ENCODE peak calls at places on chromosomes 13 and 19, in nine cellular contexts. U is esophagus squamous epithelium; H is A549; J is GM10248; I is fibroblast of lung; N is CD4-positive, alpha-beta T cell; O is tibial artery; F is IMR-90; E is left ventricle myocardium inferior. V is an unnamed sample.
A peak's percentile ranks its signal among the peaks of the same experiment; 100 is the strongest.

GRCh38 chr19:48102870-48103751 is 7.5 kb downstream of the PLA2G4C start:
- DNase-seq in U (no peak), H (peak; percentile 85), J (no peak), I (peak; percentile 35), N (no peak), O (no peak), F (peak; percentile 49), E (no peak), V (no peak)

GRCh38 chr19:17348700-17349099 is 11.3 kb downstream of the GTPBP3 start:
- DNase-seq in U (no peak), H (peak; percentile 43), J (no peak), I (peak; percentile 45), N (no peak), O (peak; percentile 75), F (peak; percentile 53), E (peak; percentile 66), V (peak; percentile 72)

GRCh38 chr19:45498411-45499195 is at the start of gene PPM1N:
- DNase-seq in U (no peak), H (no peak), J (peak; percentile 60), I (no peak), N (peak; percentile 42), O (no peak), F (peak; percentile 17), E (no peak), V (peak; percentile 24)

GRCh38 chr19:1582201-1582600 is 10.5 kb downstream of the MBD3 start:
- DNase-seq in U (no peak), H (no peak), J (no peak), I (no peak), N (no peak), O (no peak), F (no peak), E (no peak), V (no peak)

GRCh38 chr19:42154471-42155323 is 22.5 kb upstream of the POU2F2 start:
- DNase-seq in U (no peak), H (no peak), J (peak; percentile 54), I (no peak), N (no peak), O (no peak), F (no peak), E (no peak), V (no peak)

GRCh38 chr19:7478173-7478842 is 10.5 kb downstream of the PEX11G start:
- DNase-seq in U (no peak), H (no peak), J (no peak), I (no peak), N (no peak), O (no peak), F (no peak), E (no peak), V (no peak)

GRCh38 chr13:48891586-48891985 is 84.1 kb upstream of the FNDC3A start:
- DNase-seq in U (no peak), H (no peak), J (no peak), I (peak; percentile 37), N (no peak), O (no peak), F (peak; percentile 72), E (no peak), V (no peak)

GRCh38 chr13:110652755-110653154 is 37.4 kb downstream of the NAXD start:
- DNase-seq in U (no peak), H (no peak), J (no peak), I (no peak), N (no peak), O (no peak), F (no peak), E (no peak), V (no peak)

GRCh38 chr13:27161980-27162379 is 9.6 kb downstream of the USP12 start:
- DNase-seq in U (no peak), H (no peak), J (no peak), I (peak; percentile 25), N (no peak), O (no peak), F (peak; percentile 35), E (no peak), V (no peak)

GRCh38 chr19:15701757-15702589 is 25.9 kb upstream of the OR10H2 start:
- DNase-seq in U (no peak), H (no peak), J (no peak), I (no peak), N (no peak), O (no peak), F (no peak), E (no peak), V (no peak)

GRCh38 chr19:33279430-33280350 is 22.6 kb downstream of the CEBPA start:
- DNase-seq in U (no peak), H (no peak), J (no peak), I (no peak), N (no peak), O (no peak), F (no peak), E (no peak), V (no peak)

GRCh38 chr13:27080018-27080948 is 91.3 kb downstream of the USP12 start:
- DNase-seq in U (no peak), H (no peak), J (no peak), I (no peak), N (no peak), O (no peak), F (no peak), E (no peak), V (no peak)

GRCh38 chr19:1411255-1412191 is 4.1 kb downstream of the DAZAP1 start:
- DNase-seq in U (no peak), H (no peak), J (no peak), I (peak; percentile 66), N (peak; percentile 37), O (peak; percentile 35), F (peak; percentile 54), E (peak; percentile 80), V (peak; percentile 24)

GRCh38 chr13:95180513-95181245 is 120.6 kb downstream of the ABCC4 start:
- DNase-seq in U (no peak), H (no peak), J (no peak), I (no peak), N (no peak), O (no peak), F (no peak), E (no peak), V (peak; percentile 30)

GRCh38 chr19:34808566-34808965 is 35.6 kb upstream of the ZNF599 start:
- DNase-seq in U (no peak), H (no peak), J (no peak), I (peak; percentile 57), N (no peak), O (no peak), F (peak; percentile 67), E (no peak), V (no peak)

GRCh38 chr19:37779139-37780035 is at the start of gene ZNF573:
- DNase-seq in U (peak; percentile 34), H (peak; percentile 98), J (peak; percentile 89), I (peak; percentile 91), N (peak; percentile 76), O (peak; percentile 81), F (peak; percentile 87), E (peak; percentile 82), V (peak; percentile 87)
- TF ChIP-seq CTCF in U (no peak), H (no peak), J (no peak), I (peak; percentile 28), N (no peak), O (peak; percentile 17), F (peak; percentile 9), E (peak; percentile 44), V (no peak)

DNA sequence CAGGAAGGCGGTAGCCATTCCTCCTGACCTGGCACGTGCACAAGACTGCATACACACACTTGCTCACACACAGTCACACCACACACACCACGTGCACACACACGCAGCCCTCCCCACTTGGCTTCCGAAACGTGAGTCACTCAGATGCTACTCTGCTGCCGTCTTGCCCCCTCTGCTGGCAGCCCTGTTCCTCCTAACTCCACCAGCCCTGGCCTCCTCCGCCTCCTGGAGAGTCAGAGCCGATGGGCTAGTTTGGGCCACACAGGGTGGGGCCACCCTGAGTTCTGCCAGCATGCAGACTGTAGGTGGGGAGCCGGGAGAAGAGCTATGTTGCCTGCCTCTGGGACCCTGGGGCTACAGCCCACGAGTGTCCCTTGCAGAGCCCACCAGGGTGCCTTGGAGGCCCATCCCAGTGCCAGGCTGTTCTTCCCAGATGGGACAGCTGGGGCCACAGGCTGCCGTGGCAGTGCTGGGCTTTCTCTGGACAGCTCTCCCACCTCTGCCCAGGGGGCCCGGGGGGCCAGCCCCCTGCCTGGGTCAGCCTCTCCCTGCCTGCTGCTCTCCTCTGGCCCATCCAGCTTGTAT is 12.1 kb downstream of the PIN1 start:
- DNase-seq in U (no peak), H (peak; percentile 66), J (no peak), I (peak; percentile 95), N (no peak), O (peak; percentile 58), F (peak; percentile 97), E (no peak), V (peak; percentile 67)
- TF ChIP-seq CTCF in U (peak; percentile 48), H (peak; percentile 48), J (peak; percentile 25), I (peak; percentile 88), N (no peak), O (peak; percentile 16), F (peak; percentile 92), E (peak; percentile 34), V (no peak)

DNA sequence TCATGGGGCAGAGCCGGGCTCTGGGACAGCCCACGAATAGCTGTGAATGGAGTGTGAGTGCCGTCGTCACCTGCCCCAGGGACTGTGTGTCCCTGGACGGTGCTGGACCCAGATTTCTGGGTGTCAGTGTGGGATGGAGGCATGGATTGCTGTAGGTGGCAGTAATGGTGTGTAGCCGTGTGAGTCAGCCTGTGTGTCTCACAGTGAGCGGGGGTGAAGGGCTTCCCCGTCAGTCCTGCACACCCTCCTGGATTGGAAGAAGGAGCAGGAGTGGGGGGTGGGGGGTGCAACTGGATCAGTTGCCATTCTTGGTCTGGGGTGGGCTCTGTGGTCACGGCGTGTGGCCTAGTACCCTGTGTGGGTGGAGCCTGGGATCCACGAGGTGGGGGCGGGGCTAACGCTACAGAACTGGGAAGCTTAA is 6.5 kb upstream of the LTBP4 start:
- DNase-seq in U (no peak), H (peak; percentile 94), J (no peak), I (no peak), N (no peak), O (no peak), F (peak; percentile 70), E (no peak), V (no peak)
- TF ChIP-seq CTCF in U (no peak), H (peak; percentile 27), J (no peak), I (peak; percentile 12), N (no peak), O (no peak), F (peak; percentile 28), E (no peak), V (no peak)

GRCh38 chr19:47081095-47081494 is 32.5 kb downstream of the ZC3H4 start:
- DNase-seq in U (no peak), H (no peak), J (no peak), I (no peak), N (no peak), O (no peak), F (no peak), E (no peak), V (no peak)

GRCh38 chr19:47086280-47086679 is 27.3 kb downstream of the ZC3H4 start:
- DNase-seq in U (no peak), H (no peak), J (no peak), I (no peak), N (no peak), O (no peak), F (no peak), E (no peak), V (no peak)

GRCh38 chr19:47084879-47085439 is 28.6 kb downstream of the ZC3H4 start:
- DNase-seq in U (no peak), H (no peak), J (no peak), I (no peak), N (no peak), O (no peak), F (no peak), E (no peak), V (no peak)

DNA sequence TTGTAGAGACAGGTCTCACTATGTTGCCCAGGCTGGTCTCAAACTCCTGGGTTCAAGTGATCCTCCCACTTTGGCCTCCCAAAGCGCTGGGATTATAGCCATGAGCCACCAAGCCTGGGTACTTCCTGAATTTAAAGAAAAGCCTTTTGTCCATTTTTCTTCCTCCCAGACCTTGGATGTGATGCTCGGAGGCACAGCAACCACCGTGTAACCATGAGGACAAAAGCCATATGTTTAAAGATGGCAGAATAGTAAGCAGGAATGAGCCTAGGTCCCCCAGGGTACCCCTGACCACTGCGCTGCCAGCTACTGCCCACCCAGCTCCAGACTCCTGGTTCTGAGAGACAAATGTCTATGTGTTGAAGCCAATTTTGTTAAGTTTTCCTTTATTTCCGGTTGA is 31.1 kb downstream of the ZC3H4 start:
- DNase-seq in U (no peak), H (no peak), J (no peak), I (no peak), N (no peak), O (no peak), F (no peak), E (no peak), V (no peak)
- TF ChIP-seq CTCF in U (no peak), H (no peak), J (no peak), I (no peak), N (no peak), O (no peak), F (no peak), E (no peak), V (no peak)

V was measured in ovary.